ENCODE peak calls at places on chromosome 12, in nine cellular contexts. M is substantia nigra; I is AG08395; W is hypothalamus; J is mesenchymal stem cell; N is stimulated activated effector memory CD8-positive, alpha-beta T cell treated with anti-CD3 and anti-CD28 coated beads, Interleukin-12 subunit alpha, Interleukin-12 subunit beta, amount 100 ng/mL, for 72 hours; A is aorta; K is HuH-7.5; H is stimulated activated CD8-positive, alpha-beta memory T cell treated with anti-CD3 and anti-CD28 coated beads, Interleukin-15, amount 100 ng/mL, for 24 hours. C is an unnamed sample.

GRCh38 chr12:59710964-59711363 is 115.1 kb downstream of the SLC16A7 start:
- DNase-seq in M (no peak), I (no peak), W (no peak), J (no peak), N (no peak), A (no peak), K (no peak), H (no peak), C (no peak)

GRCh38 chr12:26037615-26038180 is 79.2 kb downstream of the RASSF8 start:
- DNase-seq in M (no peak), I (no peak), W (no peak), J (no peak), N (no peak), A (no peak), K (no peak), H (no peak), C (no peak)

GRCh38 chr12:97142737-97143450 is 235.8 kb downstream of the NEDD1 start:
- DNase-seq in M (no peak), I (no peak), W (peak; percentile 6), J (no peak), N (no peak), A (no peak), K (no peak), H (no peak), C (peak; percentile 7)

GRCh38 chr12:89212339-89212771 is 139.9 kb downstream of the DUSP6 start:
- DNase-seq in M (no peak), I (no peak), W (no peak), J (no peak), N (no peak), A (no peak), K (no peak), H (no peak), C (peak; percentile 52)

GRCh38 chr12:89384050-89384749 is 31.9 kb upstream of the DUSP6 start:
- DNase-seq in M (no peak), I (peak; percentile 80), W (peak; percentile 3), J (peak; percentile 73), N (no peak), A (peak; percentile 54), K (no peak), H (no peak), C (peak; percentile 82)

GRCh38 chr12:95130096-95130495 is 56.7 kb upstream of the NR2C1 start:
- DNase-seq in M (no peak), I (no peak), W (no peak), J (peak; percentile 28), N (no peak), A (no peak), K (no peak), H (no peak), C (peak; percentile 42)

GRCh38 chr12:110403975-110404675 is 617 bp upstream of the ANAPC7 start:
- DNase-seq in M (peak; percentile 34), I (peak; percentile 90), W (peak; percentile 19), J (peak; percentile 65), N (peak; percentile 83), A (peak; percentile 80), K (peak; percentile 75), H (peak; percentile 54), C (peak; percentile 69)

GRCh38 chr12:57637364-57637763 is 4.4 kb upstream of the B4GALNT1 start:
- DNase-seq in M (no peak), I (peak; percentile 0), W (no peak), J (no peak), N (no peak), A (no peak), K (no peak), H (no peak), C (no peak)

GRCh38 chr12:80837342-80837978 is 100.3 kb downstream of the LIN7A start:
- DNase-seq in M (no peak), I (peak; percentile 68), W (no peak), J (peak; percentile 54), N (no peak), A (no peak), K (no peak), H (no peak), C (peak; percentile 65)

GRCh38 chr12:1350934-1351240 is 243.5 kb downstream of the FBXL14 start:
- DNase-seq in M (no peak), I (no peak), W (no peak), J (no peak), N (no peak), A (no peak), K (no peak), H (no peak), C (no peak)

GRCh38 chr12:62265511-62265910 is 5.3 kb downstream of the USP15 start:
- DNase-seq in M (no peak), I (no peak), W (no peak), J (no peak), N (no peak), A (no peak), K (no peak), H (no peak), C (no peak)

GRCh38 chr12:71694099-71694820 is 8.4 kb downstream of the TMEM19 start:
- DNase-seq in M (no peak), I (no peak), W (no peak), J (peak; percentile 32), N (no peak), A (no peak), K (no peak), H (no peak), C (no peak)

GRCh38 chr12:42769455-42769854 is 179.9 kb upstream of the PRICKLE1 start:
- DNase-seq in M (no peak), I (no peak), W (no peak), J (no peak), N (no peak), A (no peak), K (no peak), H (no peak), C (no peak)

GRCh38 chr12:107759410-107759809 is 1.5 kb downstream of the PRDM4 start:
- DNase-seq in M (no peak), I (peak; percentile 81), W (no peak), J (peak; percentile 86), N (no peak), A (no peak), K (no peak), H (no peak), C (peak; percentile 89)

GRCh38 chr12:43973993-43974392 is 138.1 kb downstream of the TMEM117 start:
- DNase-seq in M (no peak), I (no peak), W (no peak), J (no peak), N (no peak), A (no peak), K (no peak), H (no peak), C (no peak)

GRCh38 chr12:22231836-22232235 is 102.7 kb downstream of the ST8SIA1 start:
- DNase-seq in M (no peak), I (no peak), W (no peak), J (peak; percentile 14), N (no peak), A (no peak), K (no peak), H (no peak), C (peak; percentile 10)

GRCh38 chr12:72275551-72275950 is 3.4 kb downstream of the TRHDE start:
- DNase-seq in M (no peak), I (no peak), W (no peak), J (no peak), N (no peak), A (no peak), K (no peak), H (no peak), C (peak; percentile 27)

GRCh38 chr12:89756638-89757321 is 48.1 kb upstream of the ATP2B1 start:
- DNase-seq in M (no peak), I (peak; percentile 92), W (no peak), J (peak; percentile 99), N (no peak), A (no peak), K (no peak), H (no peak), C (peak; percentile 97)

GRCh38 chr12:89051065-89051677 is 301.1 kb downstream of the DUSP6 start:
- DNase-seq in M (no peak), I (peak; percentile 70), W (no peak), J (peak; percentile 70), N (no peak), A (no peak), K (no peak), H (no peak), C (peak; percentile 72)

GRCh38 chr12:53430116-53430515 is 6.5 kb downstream of the AMHR2 start:
- DNase-seq in M (no peak), I (no peak), W (no peak), J (no peak), N (no peak), A (no peak), K (no peak), H (no peak), C (no peak)

GRCh38 chr12:60230103-60230502 is 634.3 kb downstream of the SLC16A7 start:
- DNase-seq in M (no peak), I (peak; percentile 1), W (no peak), J (no peak), N (no peak), A (no peak), K (no peak), H (no peak), C (no peak)

GRCh38 chr12:65825573-65826512 is 1.6 kb downstream of the HMGA2 start:
- DNase-seq in M (no peak), I (peak; percentile 25), W (no peak), J (peak; percentile 56), N (peak; percentile 47), A (peak; percentile 57), K (peak; percentile 57), H (no peak), C (no peak)

GRCh38 chr12:16612647-16613046 is 6.7 kb upstream of the LMO3 start:
- DNase-seq in M (no peak), I (no peak), W (no peak), J (no peak), N (no peak), A (no peak), K (no peak), H (no peak), C (no peak)

GRCh38 chr12:95613021-95613420 is 61.7 kb upstream of the USP44 start:
- DNase-seq in M (no peak), I (no peak), W (no peak), J (no peak), N (no peak), A (no peak), K (no peak), H (no peak), C (no peak)

GRCh38 chr12:122067966-122068365 is 10.6 kb upstream of the MLXIP start:
- DNase-seq in M (no peak), I (no peak), W (no peak), J (peak; percentile 75), N (no peak), A (no peak), K (no peak), H (no peak), C (peak; percentile 86)

GRCh38 chr12:81021834-81022233 is 56.0 kb upstream of the ACSS3 start:
- DNase-seq in M (no peak), I (no peak), W (no peak), J (no peak), N (no peak), A (no peak), K (no peak), H (no peak), C (peak; percentile 67)

GRCh38 chr12:55188974-55189556 is 31.8 kb upstream of the OR10A7 start:
- DNase-seq in M (peak; percentile 4), I (peak; percentile 52), W (no peak), J (peak; percentile 72), N (peak; percentile 52), A (no peak), K (peak; percentile 22), H (no peak), C (peak; percentile 81)

GRCh38 chr12:31215521-31216232 is 110.3 kb downstream of the SINHCAF start:
- DNase-seq in M (no peak), I (no peak), W (no peak), J (no peak), N (no peak), A (no peak), K (no peak), H (no peak), C (no peak)

GRCh38 chr12:26109343-26109841 is 15.4 kb downstream of the BHLHE41 start:
- DNase-seq in M (no peak), I (no peak), W (no peak), J (peak; percentile 68), N (no peak), A (no peak), K (no peak), H (no peak), C (no peak)

GRCh38 chr12:49674318-49674985 is 32.8 kb downstream of the FMNL3 start:
- DNase-seq in M (no peak), I (peak; percentile 43), W (peak; percentile 12), J (peak; percentile 65), N (no peak), A (no peak), K (no peak), H (no peak), C (peak; percentile 45)

GRCh38 chr12:65464930-65465329 is 186.4 kb downstream of the MSRB3 start:
- DNase-seq in M (no peak), I (peak; percentile 78), W (no peak), J (peak; percentile 80), N (no peak), A (no peak), K (no peak), H (no peak), C (peak; percentile 93)